ENCODE peak calls at places on chromosome 17, in ten cellular contexts. E is fibroblast of the aortic adventitia, M is prostate gland, H is SK-N-SH, J is heart left ventricle, Z is lower leg skin, D is sigmoid colon, K is uterus, N is tibial nerve, I is IMR-90. T is an unnamed sample.

GRCh38 chr17:15453782-15454181 is 13.6 kb downstream of the CDRT4 start:
- DNase-seq in E (no peak), M (no peak), H (no peak), J (no peak), Z (no peak), D (no peak), K (no peak), N (no peak), I (no peak), T (no peak)

GRCh38 chr17:73584987-73585386 is 59.3 kb downstream of the SDK2 start:
- DNase-seq in E (no peak), M (no peak), H (no peak), J (no peak), Z (no peak), D (no peak), K (no peak), N (no peak), I (no peak), T (no peak)

GRCh38 chr17:73802314-73802713 is 158.1 kb upstream of the SDK2 start:
- DNase-seq in E (no peak), M (no peak), H (no peak), J (no peak), Z (no peak), D (no peak), K (no peak), N (no peak), I (no peak), T (no peak)

GRCh38 chr17:7213895-7214299 is 5.7 kb downstream of the DLG4 start:
- DNase-seq in E (peak; percentile 69), M (peak; percentile 43), H (peak; percentile 86), J (peak; percentile 60), Z (peak; percentile 57), D (peak; percentile 92), K (peak; percentile 87), N (peak; percentile 55), I (peak; percentile 73), T (peak; percentile 84)

GRCh38 chr17:42111901-42112551 is 488 bp downstream of the DHX58 start:
- DNase-seq in E (peak; percentile 57), M (peak; percentile 28), H (no peak), J (no peak), Z (no peak), D (peak; percentile 79), K (no peak), N (no peak), I (peak; percentile 17), T (peak; percentile 25)

GRCh38 chr17:794876-795275 is 12.7 kb downstream of the MRM3 start:
- DNase-seq in E (peak; percentile 79), M (peak; percentile 89), H (peak; percentile 90), J (peak; percentile 88), Z (peak; percentile 86), D (peak; percentile 94), K (peak; percentile 86), N (peak; percentile 82), I (peak; percentile 59), T (peak; percentile 76)

GRCh38 chr17:4477286-4477791 is 21.3 kb upstream of the SPNS2 start:
- DNase-seq in E (no peak), M (no peak), H (no peak), J (no peak), Z (no peak), D (no peak), K (no peak), N (no peak), I (no peak), T (no peak)

GRCh38 chr17:18954321-18954720 is 2.4 kb downstream of the SLC5A10 start:
- DNase-seq in E (no peak), M (no peak), H (no peak), J (no peak), Z (no peak), D (no peak), K (no peak), N (no peak), I (no peak), T (no peak)

GRCh38 chr17:64160378-64160777 is 30.4 kb upstream of the ERN1 start:
- DNase-seq in E (no peak), M (no peak), H (peak; percentile 62), J (no peak), Z (no peak), D (no peak), K (no peak), N (no peak), I (no peak), T (no peak)

GRCh38 chr17:16926591-16927451 is 45.1 kb downstream of the TNFRSF13B start:
- DNase-seq in E (no peak), M (no peak), H (no peak), J (no peak), Z (no peak), D (peak; percentile 58), K (no peak), N (no peak), I (no peak), T (no peak)

GRCh38 chr17:76904116-76904515 is 35.9 kb downstream of the MGAT5B start:
- DNase-seq in E (no peak), M (no peak), H (no peak), J (no peak), Z (no peak), D (no peak), K (no peak), N (no peak), I (no peak), T (no peak)

GRCh38 chr17:76905836-76906235 is 37.6 kb downstream of the MGAT5B start:
- DNase-seq in E (no peak), M (no peak), H (no peak), J (no peak), Z (no peak), D (no peak), K (no peak), N (no peak), I (no peak), T (no peak)

GRCh38 chr17:76907352-76907751 is 39.1 kb downstream of the MGAT5B start:
- DNase-seq in E (no peak), M (no peak), H (no peak), J (no peak), Z (no peak), D (no peak), K (no peak), N (no peak), I (no peak), T (no peak)

GRCh38 chr17:76905036-76905435 is 36.8 kb downstream of the MGAT5B start:
- DNase-seq in E (no peak), M (no peak), H (no peak), J (no peak), Z (no peak), D (no peak), K (no peak), N (no peak), I (no peak), T (no peak)

GRCh38 chr17:76906463-76906862 is 38.3 kb downstream of the MGAT5B start:
- DNase-seq in E (no peak), M (no peak), H (no peak), J (no peak), Z (no peak), D (no peak), K (no peak), N (no peak), I (no peak), T (no peak)
- H3K4me3 ChIP-seq in E (no peak overlapping the region), M (no peak overlapping the region), H (no peak overlapping the region), J (no peak overlapping the region), Z (no peak overlapping the region), D (no peak overlapping the region), K (no peak overlapping the region), N (no peak overlapping the region), I (no peak overlapping the region), T (no peak overlapping the region)

GRCh38 chr17:8574687-8575086 is 55.8 kb downstream of the MYH10 start:
- DNase-seq in E (peak; percentile 62), M (no peak), H (no peak), J (no peak), Z (no peak), D (no peak), K (peak; percentile 21), N (no peak), I (no peak), T (peak; percentile 43)
- TF ChIP-seq CTCF in E (peak; percentile 36), M (peak; percentile 21), H (peak; percentile 24), J (no peak), Z (no peak), D (peak; percentile 12), K (peak; percentile 16), N (no peak), I (no peak), T (peak; percentile 35)

DNA sequence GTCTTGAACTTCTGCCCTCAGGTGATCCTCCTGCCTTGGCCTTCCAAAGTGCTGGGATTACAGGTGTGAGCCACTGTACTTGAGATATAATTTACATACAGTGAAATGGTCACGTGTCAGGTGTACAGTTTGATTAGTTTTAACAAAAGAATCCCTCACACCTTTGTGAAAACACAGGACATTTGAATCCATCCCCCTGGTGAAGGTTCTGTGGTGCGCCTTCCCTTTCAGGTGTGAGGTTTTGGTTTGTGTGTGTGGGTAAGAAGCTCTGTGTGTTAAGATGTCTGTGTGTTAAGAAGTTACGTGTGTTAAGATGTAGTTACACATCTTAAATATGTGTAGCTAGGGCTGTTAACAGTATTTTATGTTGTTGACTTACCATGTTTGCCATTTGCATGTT is 4.4 kb downstream of the SEC14L1 start:
- DNase-seq in E (no peak), M (no peak), H (no peak), J (no peak), Z (no peak), D (no peak), K (no peak), N (no peak), I (no peak), T (no peak)
- H3K4me3 ChIP-seq in E (peak overlapping the region; percentile 11), M (no peak overlapping the region), H (no peak overlapping the region), J (peak overlapping the region; percentile 10), Z (no peak overlapping the region), D (no peak overlapping the region), K (no peak overlapping the region), N (no peak overlapping the region), I (no peak overlapping the region), T (peak overlapping the region; percentile 26)

DNA sequence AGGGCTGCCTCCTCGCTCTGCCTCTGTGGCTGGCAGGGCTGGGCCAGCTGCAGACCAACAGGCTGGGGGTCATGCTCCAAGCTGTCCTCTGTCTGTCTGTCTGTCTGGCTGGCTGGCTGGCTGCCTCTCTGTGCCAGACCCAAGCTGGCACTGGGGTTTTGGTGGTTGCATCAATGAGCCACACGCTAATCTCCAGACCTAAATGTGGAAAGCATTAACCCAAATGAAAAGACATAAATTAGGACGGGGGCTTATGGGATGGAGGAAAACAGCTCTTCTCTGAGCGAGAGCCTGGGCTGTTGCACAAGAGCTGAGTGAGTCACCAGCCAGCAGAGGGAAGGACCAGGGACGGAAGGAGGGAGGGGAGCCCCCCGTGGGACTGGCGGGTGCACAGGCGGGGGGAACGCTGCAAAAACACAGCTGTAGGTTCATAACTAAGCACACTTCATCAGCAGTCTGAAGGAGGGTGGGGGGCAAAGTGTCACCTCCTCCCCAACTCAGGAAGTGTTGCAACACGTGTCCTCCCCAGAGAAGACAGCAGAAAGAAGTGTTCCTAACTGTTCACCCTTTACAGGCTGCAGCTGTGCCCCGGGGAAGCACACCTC is 83.4 kb downstream of the GAS7 start:
- DNase-seq in E (peak; percentile 96), M (peak; percentile 79), H (peak; percentile 75), J (peak; percentile 91), Z (peak; percentile 95), D (peak; percentile 98), K (peak; percentile 99), N (peak; percentile 91), I (peak; percentile 97), T (peak; percentile 97)
- TF ChIP-seq CTCF in E (no peak), M (no peak), H (no peak), J (no peak), Z (no peak), D (no peak), K (no peak), N (no peak), I (no peak), T (no peak)

T was measured in fibroblast of pulmonary artery.